ENCODE peak calls at places on chromosomes 11 and 22, in ten cellular contexts. H is GM12865, S is glutamatergic neuron, L is neural crest cell, Q is HFFc6, Y is fibroblast of lung, C is choroid plexus epithelial cell, X is B cell, F is HL-60, K is breast epithelium. V is an unnamed sample.

GRCh38 chr11:134228625-134229024 is 4.2 kb downstream of the VPS26B start:
- DNase-seq in S (no peak), X (peak; percentile 81), C (no peak), F (no peak), K (no peak), Y (peak; percentile 53), L (no peak), Q (peak; percentile 67), H (peak; percentile 90), V (no peak)

GRCh38 chr22:50016988-50017700 is 4.6 kb upstream of the IL17REL start:
- DNase-seq in L (no peak), H (peak; percentile 72), X (peak; percentile 33), S (no peak), F (no peak), K (no peak), Y (peak; percentile 37), Q (no peak), C (no peak), V (no peak)

GRCh38 chr11:74255741-74256369 is 55.6 kb downstream of the P4HA3 start:
- DNase-seq in Y (peak; percentile 43), X (peak; percentile 72), L (peak; percentile 44), H (peak; percentile 67), F (peak; percentile 60), C (peak; percentile 84), K (no peak), S (peak; percentile 55), Q (peak; percentile 29), V (peak; percentile 50)

GRCh38 chr11:71449596-71449995 is 1.4 kb upstream of the DHCR7 start:
- DNase-seq in L (no peak), H (no peak), Q (no peak), Y (no peak), X (no peak), F (no peak), S (no peak), K (no peak), C (no peak), V (no peak)

GRCh38 chr11:130999086-130999485 is 82.8 kb upstream of the SNX19 start:
- DNase-seq in X (no peak), Y (peak; percentile 87), S (no peak), K (no peak), H (no peak), C (peak; percentile 23), L (no peak), F (no peak), Q (peak; percentile 24), V (no peak)

GRCh38 chr11:134802116-134802515 is 390.1 kb upstream of the B3GAT1 start:
- DNase-seq in K (no peak), S (no peak), Y (no peak), Q (no peak), C (no peak), H (no peak), X (no peak), F (no peak), L (peak; percentile 40), V (no peak)

GRCh38 chr11:8095356-8095755 is 14.3 kb downstream of the TUB start:
- DNase-seq in Q (no peak), X (no peak), K (no peak), S (no peak), F (no peak), C (no peak), Y (no peak), L (no peak), H (no peak), V (no peak)

GRCh38 chr11:118291453-118291852 is 13.1 kb upstream of the CD3E start:
- DNase-seq in Y (no peak), S (no peak), C (peak; percentile 15), K (no peak), X (no peak), F (no peak), Q (no peak), H (no peak), L (no peak), V (no peak)

GRCh38 chr22:29383740-29384139 is 4.6 kb downstream of the AP1B1 start:
- DNase-seq in K (no peak), S (no peak), C (no peak), Y (no peak), Q (no peak), X (no peak), F (no peak), L (no peak), H (no peak), V (no peak)

GRCh38 chr11:129508163-129508562 is 132.5 kb downstream of the BARX2 start:
- DNase-seq in S (no peak), H (no peak), Y (no peak), C (no peak), X (no peak), L (no peak), K (no peak), F (no peak), Q (no peak), V (no peak)

GRCh38 chr11:30281476-30282288 is 41.2 kb upstream of the ARL14EP start:
- DNase-seq in Y (no peak), Q (no peak), X (peak; percentile 3), C (no peak), L (no peak), H (no peak), K (no peak), F (no peak), S (peak; percentile 45), V (no peak)

GRCh38 chr22:33108037-33108436 is 49.9 kb upstream of the SYN3 start:
- DNase-seq in F (no peak), L (no peak), C (no peak), Y (no peak), K (no peak), Q (no peak), S (no peak), H (no peak), X (no peak), V (no peak)

GRCh38 chr11:79263001-79263400 is 177.8 kb downstream of the TENM4 start:
- DNase-seq in F (no peak), L (no peak), K (no peak), Q (no peak), H (no peak), Y (peak; percentile 41), C (no peak), S (peak; percentile 79), X (no peak), V (no peak)

GRCh38 chr11:126186708-126187481 is 24.6 kb downstream of the RPUSD4 start:
- DNase-seq in C (no peak), S (no peak), Q (no peak), F (no peak), H (no peak), Y (no peak), L (no peak), K (no peak), X (no peak), V (peak; percentile 24)
- TF ChIP-seq CTCF in C (peak; percentile 38), S (no peak), Q (peak; percentile 45), F (no peak), H (no peak), Y (peak; percentile 9), L (peak; percentile 41), K (no peak), X (no peak), V (no peak)

GRCh38 chr11:18617688-18618340 is 16.3 kb downstream of the SPTY2D1 start:
- DNase-seq in H (peak; percentile 52), X (no peak), Q (no peak), K (no peak), S (no peak), C (peak; percentile 81), F (no peak), Y (peak; percentile 75), L (no peak), V (no peak)

GRCh38 chr11:18623707-18624106 is 10.4 kb downstream of the SPTY2D1 start:
- DNase-seq in C (no peak), X (no peak), L (no peak), S (no peak), F (no peak), H (no peak), K (no peak), Y (no peak), Q (no peak), V (no peak)

GRCh38 chr11:18615628-18616392 is 16.2 kb downstream of the MISFA start:
- DNase-seq in H (peak; percentile 78), Y (peak; percentile 19), L (no peak), S (no peak), F (peak; percentile 60), Q (no peak), C (peak; percentile 33), X (no peak), K (no peak), V (no peak)

GRCh38 chr11:18614667-18615066 is 15.1 kb downstream of the MISFA start:
- DNase-seq in X (no peak), L (no peak), K (no peak), Y (no peak), H (no peak), Q (no peak), S (no peak), C (no peak), F (no peak), V (no peak)

DNA sequence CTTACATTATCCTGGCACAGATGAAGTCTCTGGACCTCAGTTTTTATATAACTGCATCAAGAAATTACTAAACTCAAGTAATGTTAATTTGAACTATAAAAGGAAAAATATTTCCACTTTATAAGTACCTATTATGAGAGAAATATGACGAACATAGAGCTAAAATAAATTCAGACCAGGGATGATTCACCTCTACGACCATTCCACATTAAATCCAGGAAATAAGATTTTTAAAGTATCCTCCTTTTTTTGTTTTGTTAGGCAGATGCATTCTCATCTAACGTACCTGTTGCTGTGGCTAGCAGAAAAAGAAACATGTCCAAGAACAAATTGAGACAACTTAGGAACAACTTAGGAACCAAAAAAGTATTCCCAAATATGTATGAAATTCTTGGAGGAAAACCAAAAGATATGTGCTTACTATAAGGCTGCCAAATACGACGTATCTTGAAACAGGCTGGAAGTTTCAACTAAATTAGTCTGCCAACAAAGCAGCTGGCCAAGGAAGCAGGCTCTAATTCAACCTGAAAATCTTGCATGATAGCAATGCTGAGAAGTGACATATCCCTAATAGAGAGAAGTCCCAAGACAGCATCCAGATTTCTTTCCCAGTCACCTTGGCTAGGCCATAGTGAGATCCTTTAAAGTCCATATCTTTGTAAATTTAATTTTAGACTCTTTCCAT is 15.7 kb downstream of the SPTY2D1 start:
- DNase-seq in X (no peak), L (no peak), F (no peak), Y (peak; percentile 72), Q (no peak), S (no peak), K (no peak), C (peak; percentile 52), H (no peak), V (no peak)
- TF ChIP-seq CTCF in X (no peak), L (no peak), F (no peak), Y (no peak), Q (no peak), S (no peak), K (no peak), C (no peak), H (no peak), V (no peak)

DNA sequence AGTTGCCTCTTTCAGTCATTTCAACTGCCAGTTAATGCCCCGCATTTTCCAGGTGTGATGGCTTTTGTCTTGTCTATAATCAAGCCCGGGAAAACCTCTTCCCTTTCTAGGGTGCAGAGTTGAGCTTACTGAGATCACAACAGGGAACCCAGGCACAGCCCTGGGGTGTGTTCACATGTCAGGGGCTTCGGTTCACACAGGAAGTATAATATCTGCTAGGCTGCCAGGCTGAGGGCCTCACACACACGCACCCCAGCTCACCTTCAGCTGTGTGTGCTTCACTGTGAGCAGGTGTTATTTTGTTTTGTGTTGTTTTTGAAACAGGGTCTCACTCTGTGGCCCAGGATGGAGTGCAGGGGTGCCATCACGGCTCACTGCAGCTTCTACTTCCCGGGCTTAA is 9.7 kb upstream of the SOX10 start:
- DNase-seq in S (no peak), Q (no peak), Y (no peak), K (no peak), F (no peak), L (no peak), X (no peak), C (no peak), H (peak; percentile 14), V (no peak)
- TF ChIP-seq CTCF in S (no peak), Q (no peak), Y (no peak), K (no peak), F (no peak), L (no peak), X (no peak), C (no peak), H (no peak), V (no peak)

GRCh38 chr11:97454988-97455387 is 1065.2 kb downstream of the JRKL start:
- DNase-seq in Y (peak; percentile 14), H (no peak), S (no peak), X (no peak), L (no peak), K (no peak), Q (no peak), F (no peak), C (peak; percentile 83), V (no peak)
- TF ChIP-seq CTCF in Y (no peak), H (no peak), S (peak; percentile 17), X (no peak), L (peak; percentile 54), K (no peak), Q (peak; percentile 59), F (no peak), C (peak; percentile 77), V (no peak)

V was measured in WTC11.